ENCODE peak calls at places on chromosomes 13 and 19, in seven cellular contexts. W is uterus, I is pulmonary artery endothelial cell, H is foreskin keratinocyte, L is GOT3, M is SHP77 treated with DMSO at 0.1 percent for 48 hours, Z is EL. Q is an unnamed sample.

GRCh38 chr13:50589139-50589538 is 254.4 kb downstream of the DLEU7 start:
- DNase-seq in I (no peak), H (peak), M (no peak), L (no peak), Z (peak), W (no peak), Q (no peak)

GRCh38 chr19:47389150-47389556 is 30.2 kb downstream of the MEIS3 start:
- DNase-seq in H (no peak), Z (no peak), L (no peak), I (no peak), W (no peak), M (no peak), Q (no peak)

GRCh38 chr13:40179421-40179820 is 487.0 kb downstream of the FOXO1 start:
- DNase-seq in I (no peak), H (no peak), M (no peak), W (no peak), L (no peak), Z (no peak), Q (no peak)

GRCh38 chr19:46408611-46409039 is 4.7 kb downstream of the CCDC8 start:
- DNase-seq in I (no peak), M (no peak), Z (no peak), H (peak), W (peak), L (no peak), Q (no peak)

GRCh38 chr13:73106513-73107214 is 47.9 kb downstream of the KLF5 start:
- DNase-seq in I (no peak), L (no peak), M (no peak), W (no peak), Z (no peak), H (no peak), Q (no peak)

GRCh38 chr13:43360911-43361605 is 337.7 kb downstream of the DNAJC15 start:
- DNase-seq in L (no peak), I (no peak), H (no peak), W (no peak), M (no peak), Z (no peak), Q (no peak)

GRCh38 chr13:109547942-109548860 is 238.2 kb downstream of the IRS2 start:
- DNase-seq in W (no peak), Z (no peak), L (no peak), H (no peak), I (no peak), M (peak), Q (no peak)

GRCh38 chr19:42360787-42361544 is 29.1 kb downstream of the CNFN start:
- DNase-seq in Z (peak), W (no peak), M (no peak), I (no peak), H (no peak), L (no peak), Q (no peak)

GRCh38 chr19:19444694-19445155 is 39.2 kb downstream of the GATAD2A start:
- DNase-seq in M (no peak), W (no peak), H (peak), Z (peak), I (no peak), L (no peak), Q (no peak)

GRCh38 chr13:84481958-84482357 is 599.7 kb upstream of the SLITRK1 start:
- DNase-seq in L (no peak), H (peak), Z (peak), M (no peak), W (no peak), I (no peak), Q (no peak)

GRCh38 chr19:33720691-33721682 is 75.7 kb upstream of the KCTD15 start:
- DNase-seq in W (no peak), I (no peak), Z (no peak), H (no peak), M (no peak), L (no peak), Q (no peak)

GRCh38 chr13:42064259-42064658 is 15.8 kb downstream of the DGKH start:
- DNase-seq in L (no peak), Z (peak), M (no peak), W (no peak), H (no peak), I (no peak), Q (peak)

GRCh38 chr13:60620611-60621395 is 223.8 kb downstream of the TDRD3 start:
- DNase-seq in L (no peak), I (no peak), Z (no peak), M (no peak), H (no peak), W (no peak), Q (no peak)

GRCh38 chr19:46573679-46574522 is 27.2 kb upstream of the CALM3 start:
- DNase-seq in Z (no peak), H (no peak), W (no peak), M (no peak), I (no peak), L (no peak), Q (no peak)

GRCh38 chr19:16527971-16528521 is 14.2 kb downstream of the CHERP start:
- DNase-seq in L (no peak), Z (no peak), I (no peak), H (no peak), W (no peak), M (no peak), Q (peak)

GRCh38 chr19:8552810-8553209 is 24.4 kb downstream of the MYO1F start:
- DNase-seq in I (no peak), Z (peak), H (peak), L (no peak), M (no peak), W (no peak), Q (no peak)